ENCODE peak calls at places on chromosomes 7 and 10, in ten cellular contexts. O is fibroblast of mammary gland; I is effector memory CD8-positive, alpha-beta T cell; S is caudate nucleus; F is stimulated activated CD8-positive, alpha-beta memory T cell treated with anti-CD3 and anti-CD28 coated beads, Interleukin-4, amount 100 ng/mL, for 1 hour; V is iris pigment epithelial cell; K is nucleus accumbens; D is ELR; U is stimulated activated naive B cell treated with anti-CD40 and anti-IgM and Interleukin-4, amounts not matched to agents 10 μg/mL and 1 μg/mL and 100 μg/mL, for 72 hours; J is A172. G is an unnamed sample.

GRCh38 chr10:112799038-112799437 is 151.0 kb upstream of the TCF7L2 start:
- DNase-seq in O (no peak), I (no peak), S (no peak), F (no peak), V (no peak), K (no peak), D (no peak), U (no peak), J (no peak), G (no peak)

GRCh38 chr10:125016123-125016522 is 74.2 kb downstream of the ZRANB1 start:
- DNase-seq in O (no peak), I (no peak), S (peak; percentile 46), F (no peak), V (no peak), K (peak; percentile 38), D (no peak), U (no peak), J (no peak), G (no peak)

GRCh38 chr7:94823952-94824351 is 83.4 kb upstream of the PPP1R9A start:
- DNase-seq in O (peak; percentile 47), I (no peak), S (no peak), F (no peak), V (peak; percentile 38), K (no peak), D (peak; percentile 69), U (no peak), J (peak; percentile 88), G (no peak)

GRCh38 chr7:8433477-8434289 is at the start of gene NXPH1:
- DNase-seq in O (no peak), I (no peak), S (no peak), F (no peak), V (no peak), K (no peak), D (no peak), U (no peak), J (no peak), G (no peak)

GRCh38 chr10:80599424-80599847 is 61.7 kb downstream of the SH2D4B start:
- DNase-seq in O (peak; percentile 53), I (peak; percentile 11), S (no peak), F (no peak), V (peak; percentile 48), K (no peak), D (peak; percentile 72), U (peak; percentile 38), J (peak; percentile 35), G (no peak)

GRCh38 chr10:67033878-67034277 is 108.0 kb downstream of the LRRTM3 start:
- DNase-seq in O (no peak), I (no peak), S (no peak), F (no peak), V (no peak), K (no peak), D (no peak), U (no peak), J (no peak), G (no peak)

GRCh38 chr7:117270371-117270770 is 52.5 kb downstream of the WNT2 start:
- DNase-seq in O (peak; percentile 97), I (no peak), S (no peak), F (no peak), V (peak; percentile 83), K (no peak), D (peak; percentile 42), U (no peak), J (peak; percentile 55), G (no peak)

GRCh38 chr10:114604357-114605129 is 53.5 kb downstream of the ABLIM1 start:
- DNase-seq in O (no peak), I (no peak), S (no peak), F (no peak), V (no peak), K (no peak), D (no peak), U (no peak), J (no peak), G (no peak)

GRCh38 chr7:143040209-143040710 is 11.9 kb upstream of the OR6V1 start:
- DNase-seq in O (peak; percentile 45), I (no peak), S (no peak), F (no peak), V (no peak), K (no peak), D (no peak), U (no peak), J (no peak), G (no peak)

GRCh38 chr10:111203615-111204014 is 126.8 kb downstream of the ADRA2A start:
- DNase-seq in O (peak; percentile 6), I (no peak), S (no peak), F (no peak), V (no peak), K (no peak), D (no peak), U (no peak), J (no peak), G (no peak)

GRCh38 chr10:28431139-28431538 is 101.8 kb upstream of the WAC start:
- DNase-seq in O (no peak), I (no peak), S (no peak), F (no peak), V (no peak), K (no peak), D (no peak), U (no peak), J (no peak), G (no peak)

GRCh38 chr7:158828343-158829020 is 827 bp downstream of the ESYT2 start:
- DNase-seq in O (no peak), I (peak; percentile 24), S (no peak), F (no peak), V (peak; percentile 39), K (peak; percentile 51), D (peak; percentile 37), U (peak; percentile 15), J (no peak), G (peak; percentile 41)

GRCh38 chr7:17274551-17275245 is 23.8 kb upstream of the AHR start:
- DNase-seq in O (peak; percentile 54), I (no peak), S (no peak), F (no peak), V (peak; percentile 74), K (no peak), D (peak; percentile 90), U (no peak), J (peak; percentile 97), G (no peak)

GRCh38 chr7:44393238-44394111 is 68.1 kb upstream of the CAMK2B start:
- DNase-seq in O (no peak), I (no peak), S (no peak), F (no peak), V (no peak), K (no peak), D (no peak), U (no peak), J (no peak), G (no peak)

GRCh38 chr7:135213831-135214230 is 2.5 kb upstream of the WDR91 start:
- DNase-seq in O (no peak), I (no peak), S (no peak), F (no peak), V (no peak), K (no peak), D (no peak), U (no peak), J (no peak), G (no peak)

GRCh38 chr7:17275749-17276671 is 22.4 kb upstream of the AHR start:
- DNase-seq in O (peak; percentile 93), I (no peak), S (no peak), F (no peak), V (peak; percentile 97), K (no peak), D (peak; percentile 92), U (no peak), J (peak; percentile 88), G (no peak)

GRCh38 chr7:52088008-52088787 is 771.6 kb upstream of the COBL start:
- DNase-seq in O (no peak), I (no peak), S (peak; percentile 3), F (no peak), V (no peak), K (no peak), D (no peak), U (no peak), J (no peak), G (no peak)

GRCh38 chr7:54764861-54765260 is 5.8 kb upstream of the SEC61G start:
- DNase-seq in O (no peak), I (no peak), S (no peak), F (no peak), V (no peak), K (no peak), D (no peak), U (no peak), J (no peak), G (no peak)

GRCh38 chr7:150417239-150417638 is 33.2 kb upstream of the GIMAP8 start:
- DNase-seq in O (no peak), I (no peak), S (no peak), F (no peak), V (no peak), K (no peak), D (no peak), U (no peak), J (no peak), G (no peak)

GRCh38 chr10:87578799-87579401 is 74.2 kb downstream of the MINPP1 start:
- DNase-seq in O (peak; percentile 37), I (no peak), S (no peak), F (no peak), V (peak; percentile 57), K (no peak), D (peak; percentile 38), U (no peak), J (no peak), G (no peak)

GRCh38 chr10:105538933-105539332 is 897.8 kb downstream of the SORCS3 start:
- DNase-seq in O (no peak), I (no peak), S (no peak), F (no peak), V (no peak), K (no peak), D (no peak), U (no peak), J (no peak), G (no peak)

GRCh38 chr7:76300210-76300731 is 2.2 kb upstream of the HSPB1 start:
- DNase-seq in O (peak; percentile 89), I (no peak), S (no peak), F (no peak), V (peak; percentile 95), K (no peak), D (peak; percentile 76), U (no peak), J (peak; percentile 96), G (no peak)

GRCh38 chr7:100469227-100470044 is 5.4 kb upstream of the SPACDR start:
- DNase-seq in O (peak; percentile 68), I (peak; percentile 84), S (peak; percentile 75), F (peak; percentile 75), V (peak; percentile 61), K (peak; percentile 78), D (peak; percentile 74), U (peak; percentile 53), J (peak; percentile 74), G (peak; percentile 76)

GRCh38 chr7:73394416-73394815 is 39.2 kb upstream of the FZD9 start:
- DNase-seq in O (no peak), I (no peak), S (no peak), F (no peak), V (no peak), K (no peak), D (no peak), U (no peak), J (peak; percentile 30), G (no peak)

GRCh38 chr7:27277628-27278027 is 35.0 kb downstream of the EVX1 start:
- DNase-seq in O (peak; percentile 70), I (no peak), S (no peak), F (no peak), V (peak; percentile 62), K (no peak), D (peak; percentile 55), U (no peak), J (peak; percentile 69), G (no peak)